ENCODE peak calls at places on chromosomes 11 and 22, in four cellular contexts. C is HCT116, P is GM23338, I is PC-3. X is an unnamed sample.

GRCh38 chr22:21837184-21837979 is 30.1 kb downstream of the MAPK1 start:
- DNase-seq in C (peak), P (peak), I (peak), X (peak)

GRCh38 chr11:99316761-99317475 is 296.2 kb downstream of the CNTN5 start:
- DNase-seq in C (no peak), P (no peak), I (no peak), X (peak)

GRCh38 chr22:39148727-39149535 is 3.5 kb downstream of the CBX7 start:
- DNase-seq in C (no peak), P (peak), I (no peak), X (no peak)

GRCh38 chr11:64028398-64029115 is 7.2 kb upstream of the FLRT1 start:
- DNase-seq in C (no peak), P (peak), I (no peak), X (peak)

GRCh38 chr11:130037058-130037457 is 32.6 kb upstream of the APLP2 start:
- DNase-seq in C (no peak), P (no peak), I (peak), X (peak)

GRCh38 chr11:100581318-100581717 is 105.8 kb upstream of the ARHGAP42 start:
- DNase-seq in C (no peak), P (no peak), I (peak), X (no peak)

GRCh38 chr22:47178339-47178738 is 415.9 kb downstream of the TBC1D22A start:
- DNase-seq in C (no peak), P (no peak), I (no peak), X (no peak)

GRCh38 chr22:42868751-42869251 is 11.7 kb upstream of the ARFGAP3 start:
- DNase-seq in C (no peak), P (no peak), I (no peak), X (peak)

GRCh38 chr22:47107431-47107830 is 345.0 kb downstream of the TBC1D22A start:
- DNase-seq in C (peak), P (no peak), I (peak), X (peak)

GRCh38 chr22:38696606-38697005 is 4.1 kb downstream of the JOSD1 start:
- DNase-seq in C (peak), P (no peak), I (peak), X (peak)

GRCh38 chr11:17967661-17968060 is 45.2 kb downstream of the SERGEF start:
- DNase-seq in C (no peak), P (no peak), I (no peak), X (no peak)
- TF ChIP-seq EZH2 in C (no peak), P (no peak), I (no peak), X (no peak)

GRCh38 chr11:14746857-14747256 is 103.3 kb downstream of the PDE3B start:
- DNase-seq in C (no peak), P (no peak), I (no peak), X (no peak)

GRCh38 chr11:14742849-14743248 is 99.2 kb downstream of the PDE3B start:
- DNase-seq in C (no peak), P (no peak), I (no peak), X (no peak)

DNA sequence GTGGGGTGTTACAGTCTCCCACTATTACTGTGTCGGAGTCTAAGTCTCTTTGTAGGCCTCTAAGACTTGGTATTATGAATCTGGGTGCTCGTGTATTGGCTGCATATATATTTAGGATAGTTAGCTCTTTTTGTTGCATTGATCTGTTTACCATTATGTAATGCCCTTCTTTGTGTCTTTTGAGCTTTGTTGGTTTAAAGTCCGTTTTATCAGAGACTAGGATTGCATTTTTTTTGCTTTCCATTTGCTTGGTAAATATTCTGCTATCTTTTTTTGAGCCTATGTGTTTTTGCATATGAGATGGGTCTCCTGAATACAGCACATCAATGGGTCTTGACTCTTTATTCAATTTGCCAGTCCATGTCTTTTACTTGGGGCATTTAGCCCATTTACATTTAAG is 97.6 kb downstream of the PDE3B start:
- DNase-seq in C (no peak), P (no peak), I (no peak), X (no peak)
- TF ChIP-seq CTCF in C (no peak), P (no peak), I (no peak), X (no peak)

DNA sequence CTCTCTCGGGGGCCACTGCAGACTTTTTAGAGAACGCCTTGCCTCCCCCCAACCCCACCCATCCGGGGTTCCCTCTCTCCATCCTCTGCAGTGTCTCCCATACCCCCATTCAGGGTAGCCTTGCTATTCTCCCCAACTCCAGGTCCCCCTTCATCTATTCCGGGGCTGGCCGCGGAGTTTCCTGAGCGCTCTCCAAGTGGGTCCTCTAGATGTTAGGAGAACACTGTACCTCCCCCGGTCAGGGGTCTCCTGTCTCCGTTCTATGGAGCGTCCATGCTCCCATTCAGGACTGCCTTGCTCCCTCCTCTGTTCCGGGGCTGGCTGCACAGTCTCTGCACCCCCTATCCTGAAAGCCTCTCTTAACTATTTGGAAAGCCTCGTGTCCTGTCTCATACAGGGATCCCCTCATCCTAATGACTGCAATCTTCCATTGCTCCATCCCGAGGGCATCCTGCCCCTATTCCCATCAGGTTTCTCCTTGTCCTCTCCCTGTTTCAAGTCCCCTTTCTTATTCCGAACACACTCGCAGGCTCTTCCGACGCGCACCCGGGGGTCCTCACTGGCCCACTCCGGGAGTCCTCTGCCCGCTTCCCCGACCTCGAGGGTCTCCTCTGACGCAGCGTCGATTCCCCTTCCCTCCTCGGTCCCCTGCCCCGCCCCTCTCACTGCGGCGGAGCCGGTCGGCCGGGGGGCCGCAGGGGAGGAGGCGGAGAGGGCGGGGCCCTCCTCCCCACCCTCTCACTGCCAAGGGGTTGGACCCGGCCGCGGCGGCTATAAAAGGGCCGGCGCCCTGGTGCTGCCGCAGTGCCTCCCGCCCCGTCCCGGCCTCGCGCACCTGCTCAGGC is at the start of gene NEFH:
- DNase-seq in C (no peak), P (peak), I (no peak), X (no peak)
- TF ChIP-seq EZH2 in C (no peak), P (peak), I (no peak), X (no peak)

GRCh38 chr11:125075242-125075625 is 12.1 kb downstream of the SLC37A2 start:
- DNase-seq in C (no peak), P (no peak), I (no peak), X (no peak)

GRCh38 chr11:125076378-125076945 is 13.4 kb downstream of the SLC37A2 start:
- DNase-seq in C (no peak), P (no peak), I (no peak), X (no peak)

GRCh38 chr11:125074511-125075241 is 11.6 kb downstream of the SLC37A2 start:
- DNase-seq in C (no peak), P (no peak), I (no peak), X (no peak)

GRCh38 chr11:125073616-125074483 is 10.7 kb downstream of the SLC37A2 start:
- DNase-seq in C (no peak), P (no peak), I (no peak), X (no peak)

GRCh38 chr11:125075900-125076317 is 12.8 kb downstream of the SLC37A2 start:
- DNase-seq in C (no peak), P (no peak), I (peak), X (peak)
- TF ChIP-seq CTCF in C (no peak), P (peak), I (peak), X (no peak)

DNA sequence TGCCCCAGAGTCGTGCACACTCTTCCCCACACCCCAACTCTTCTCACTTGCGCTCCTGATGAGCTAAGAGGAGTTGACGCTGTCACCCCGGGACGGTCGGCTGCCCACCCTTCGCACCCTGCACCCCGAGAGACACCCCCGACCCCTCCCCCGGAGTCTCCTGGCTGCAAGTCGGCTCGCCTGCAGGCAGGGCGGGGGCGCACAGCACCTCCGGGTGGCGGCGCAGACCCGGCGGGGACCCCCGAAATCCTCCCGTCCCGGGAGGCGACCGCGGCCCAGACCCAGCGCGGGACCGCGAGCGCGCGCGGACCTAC is 366 bp downstream of the RAB3IL1 start:
- DNase-seq in C (no peak), P (no peak), I (no peak), X (no peak)
- TF ChIP-seq EZH2 in C (no peak), P (no peak), I (no peak), X (peak)

GRCh38 chr22:20752873-20753272 is 21.0 kb upstream of the SERPIND1 start:
- DNase-seq in C (no peak), P (no peak), I (no peak), X (no peak)

GRCh38 chr22:20752104-20752741 is 21.7 kb upstream of the SERPIND1 start:
- DNase-seq in C (no peak), P (no peak), I (no peak), X (no peak)

GRCh38 chr22:20750461-20751184 is 23.3 kb upstream of the SERPIND1 start:
- DNase-seq in C (no peak), P (no peak), I (peak), X (peak)

GRCh38 chr22:20749453-20749852 is 24.5 kb upstream of the SERPIND1 start:
- DNase-seq in C (no peak), P (no peak), I (no peak), X (no peak)

DNA sequence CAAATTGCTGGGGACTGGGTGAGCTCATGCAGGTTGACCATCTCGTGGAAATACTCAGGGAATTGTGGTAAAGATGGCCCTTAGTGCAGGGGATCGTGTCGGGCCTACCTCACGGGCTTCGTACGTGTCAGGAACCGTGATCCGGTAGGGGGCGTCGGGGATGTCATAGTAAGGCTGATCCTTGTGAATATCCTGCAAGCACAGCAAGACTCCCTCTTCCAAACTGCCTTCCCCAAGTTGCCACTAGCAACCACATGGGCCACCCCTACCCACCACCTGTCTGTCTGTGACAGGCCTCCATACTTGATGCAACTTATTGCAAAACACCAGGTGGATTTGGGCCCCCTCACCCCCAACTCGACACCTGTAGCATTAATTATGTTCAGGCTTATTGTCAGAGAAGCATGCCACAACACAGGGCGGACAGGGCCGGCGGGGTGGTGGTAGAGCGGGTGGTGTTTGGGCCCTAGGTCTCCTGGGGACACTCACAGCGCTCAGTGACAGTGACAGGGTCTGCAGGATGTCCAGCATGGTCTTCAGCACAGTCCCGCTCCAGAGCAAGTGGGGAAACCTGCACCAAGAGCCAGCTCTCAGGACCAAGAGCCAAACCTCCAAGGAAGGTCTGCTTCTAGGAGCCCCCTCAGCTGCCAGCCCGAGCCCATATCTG is 22.6 kb upstream of the SERPIND1 start:
- DNase-seq in C (no peak), P (peak), I (no peak), X (no peak)
- TF ChIP-seq CTCF in C (no peak), P (peak), I (no peak), X (no peak)

GRCh38 chr11:16469968-16470367 is 113.6 kb upstream of the SOX6 start:
- DNase-seq in C (no peak), P (peak), I (no peak), X (no peak)
- TF ChIP-seq EZH2 in C (no peak), P (no peak), I (no peak), X (no peak)

GRCh38 chr11:125724125-125724524 is 22.0 kb upstream of the PATE1 start:
- DNase-seq in C (peak), P (peak), I (peak), X (peak)
- TF ChIP-seq CTCF in C (peak), P (peak), I (peak), X (no peak)

DNA sequence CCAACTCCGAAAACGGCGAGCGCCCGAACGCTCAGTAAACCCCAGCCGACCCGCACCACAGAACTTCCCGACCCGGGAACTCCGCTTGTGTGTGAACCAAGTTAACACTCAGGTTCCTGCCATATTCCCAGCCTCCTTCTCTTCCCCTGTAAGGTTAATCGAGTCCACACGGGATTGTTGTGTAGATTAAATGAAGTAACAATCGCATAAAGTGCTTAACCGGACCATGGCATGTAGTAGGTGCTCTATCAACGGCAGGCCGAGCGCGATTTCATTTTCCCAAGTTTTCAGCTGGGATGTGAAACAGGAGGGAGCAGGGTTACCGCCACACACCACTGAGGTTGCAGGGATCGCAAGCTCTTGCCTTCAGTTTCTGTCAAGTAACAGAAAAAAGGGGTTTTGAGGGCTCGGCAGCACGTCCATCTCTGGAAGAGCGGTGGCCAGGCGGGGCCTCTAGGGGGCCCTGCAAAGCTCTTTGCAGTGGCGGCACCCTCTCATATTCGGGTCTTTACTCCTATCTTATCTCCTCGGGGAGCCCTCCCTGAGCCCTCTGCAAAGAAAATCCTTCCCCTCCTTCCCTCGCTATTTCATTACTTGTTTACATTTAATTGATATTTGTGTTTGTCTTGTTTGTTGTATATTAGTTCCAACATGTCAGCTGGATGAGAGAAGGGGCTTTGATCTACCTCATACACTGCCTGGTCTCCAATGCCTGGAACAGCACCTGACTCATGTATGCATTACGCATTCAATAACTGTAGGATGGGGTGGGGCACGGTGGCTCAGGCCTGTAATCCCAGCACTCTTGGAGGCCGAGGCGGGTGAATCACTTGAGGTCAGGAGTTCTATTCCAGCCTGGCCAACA is 792 bp upstream of the PLEKHA7 start:
- DNase-seq in C (peak), P (peak), I (peak), X (peak)
- TF ChIP-seq EZH2 in C (no peak), P (peak), I (no peak), X (peak)

GRCh38 chr11:58968251-58968711 is 29.0 kb downstream of the GLYATL1 start:
- DNase-seq in C (no peak), P (peak), I (no peak), X (no peak)

GRCh38 chr11:58957922-58958321 is 18.6 kb downstream of the GLYATL1 start:
- DNase-seq in C (no peak), P (no peak), I (no peak), X (no peak)

GRCh38 chr11:58965246-58965985 is 26.1 kb downstream of the GLYATL1 start:
- DNase-seq in C (no peak), P (no peak), I (no peak), X (peak)

GRCh38 chr11:58958500-58958899 is 19.2 kb downstream of the GLYATL1 start:
- DNase-seq in C (peak), P (peak), I (peak), X (no peak)

GRCh38 chr11:58963551-58964075 is 24.3 kb downstream of the GLYATL1 start:
- DNase-seq in C (no peak), P (peak), I (no peak), X (peak)
- TF ChIP-seq CTCF in C (no peak), P (peak), I (no peak), X (no peak)

X was measured in astrocyte.